ENCODE peak calls at places on chromosomes 4 and X, in six cellular contexts. G, J, S, N, O and Y are unnamed samples.

GRCh38 chr4:82352825-82353370 is 20.9 kb downstream of the HNRNPD start:
- DNase-seq in G (no peak), J (no peak), S (no peak), N (no peak), O (no peak), Y (no peak)

GRCh38 chrX:68424719-68425118 is 8.6 kb downstream of the OPHN1 start:
- DNase-seq in G (no peak), J (no peak), S (no peak), N (no peak), O (no peak), Y (no peak)

GRCh38 chrX:55057691-55058249 is 17.1 kb upstream of the PAGE2B start:
- DNase-seq in G (peak; percentile 22), J (peak; percentile 36), S (peak; percentile 6), N (no peak), O (peak; percentile 27), Y (no peak)

GRCh38 chr4:148312996-148313490 is 129.2 kb downstream of the NR3C2 start:
- DNase-seq in G (no peak), J (no peak), S (no peak), N (no peak), O (no peak), Y (no peak)

GRCh38 chr4:183620421-183620820 is 38.6 kb downstream of the RWDD4 start:
- DNase-seq in G (no peak), J (no peak), S (no peak), N (no peak), O (no peak), Y (no peak)

GRCh38 chr4:100935090-100935489 is 412.2 kb downstream of the PPP3CA start:
- DNase-seq in G (no peak), J (peak; percentile 20), S (peak; percentile 20), N (no peak), O (no peak), Y (no peak)

GRCh38 chr4:20337261-20337664 is 85.6 kb downstream of the SLIT2 start:
- DNase-seq in G (no peak), J (peak; percentile 72), S (no peak), N (no peak), O (no peak), Y (no peak)

GRCh38 chrX:7266261-7266660 is 118.3 kb upstream of the PUDP start:
- DNase-seq in G (no peak), J (peak; percentile 28), S (no peak), N (no peak), O (no peak), Y (no peak)

GRCh38 chrX:120301497-120301896 is 9.8 kb downstream of the TMEM255A start:
- DNase-seq in G (no peak), J (no peak), S (no peak), N (no peak), O (no peak), Y (no peak)
- TF ChIP-seq CTCF in G (no peak), J (no peak), S (no peak), N (no peak), O (no peak), Y (no peak)

GRCh38 chr4:108744307-108744706 is 18.5 kb downstream of the ETNPPL start:
- DNase-seq in G (no peak), J (peak; percentile 14), S (no peak), N (no peak), O (no peak), Y (no peak)

GRCh38 chr4:108751321-108751720 is 11.5 kb downstream of the ETNPPL start:
- DNase-seq in G (no peak), J (no peak), S (no peak), N (no peak), O (no peak), Y (no peak)

GRCh38 chr4:108754327-108754726 is 8.5 kb downstream of the ETNPPL start:
- DNase-seq in G (no peak), J (no peak), S (no peak), N (no peak), O (no peak), Y (no peak)

GRCh38 chr4:108749119-108749518 is 13.7 kb downstream of the ETNPPL start:
- DNase-seq in G (peak; percentile 4), J (no peak), S (no peak), N (no peak), O (no peak), Y (no peak)
- TF ChIP-seq CTCF in G (no peak), J (no peak), S (no peak), N (no peak), O (no peak), Y (peak; percentile 21)

GRCh38 chr4:138945401-138945800 is 70.2 kb upstream of the NOCT start:
- DNase-seq in G (no peak), J (no peak), S (no peak), N (no peak), O (no peak), Y (no peak)

GRCh38 chr4:138938371-138938699 is 77.2 kb upstream of the NOCT start:
- DNase-seq in G (no peak), J (peak; percentile 63), S (peak; percentile 30), N (no peak), O (peak; percentile 26), Y (no peak)

GRCh38 chr4:138939960-138940359 is 75.6 kb upstream of the NOCT start:
- DNase-seq in G (no peak), J (no peak), S (no peak), N (no peak), O (no peak), Y (no peak)

GRCh38 chr4:138943893-138944292 is 71.7 kb upstream of the NOCT start:
- DNase-seq in G (no peak), J (no peak), S (no peak), N (no peak), O (no peak), Y (no peak)

GRCh38 chr4:138941037-138941436 is 74.5 kb upstream of the NOCT start:
- DNase-seq in G (no peak), J (no peak), S (no peak), N (no peak), O (no peak), Y (no peak)
- TF ChIP-seq CTCF in G (no peak), J (no peak), S (no peak), N (no peak), O (no peak), Y (no peak)

GRCh38 chr4:102541708-102542107 is 40.5 kb downstream of the NFKB1 start:
- DNase-seq in G (no peak), J (no peak), S (no peak), N (no peak), O (no peak), Y (no peak)
- TF ChIP-seq CTCF in G (no peak), J (no peak), S (no peak), N (no peak), O (peak; percentile 26), Y (no peak)

GRCh38 chrX:8668797-8669196 is 63.1 kb downstream of the ANOS1 start:
- DNase-seq in G (peak; percentile 5), J (no peak), S (no peak), N (no peak), O (no peak), Y (no peak)

GRCh38 chrX:8673211-8673610 is 58.7 kb downstream of the ANOS1 start:
- DNase-seq in G (no peak), J (peak; percentile 8), S (no peak), N (no peak), O (no peak), Y (no peak)

GRCh38 chrX:8672176-8672575 is 59.8 kb downstream of the ANOS1 start:
- DNase-seq in G (no peak), J (no peak), S (no peak), N (no peak), O (no peak), Y (no peak)
- TF ChIP-seq CTCF in G (no peak), J (no peak), S (no peak), N (no peak), O (no peak), Y (peak; percentile 34)

GRCh38 chr4:142719854-142720541 is 126.1 kb downstream of the INPP4B start:
- DNase-seq in G (no peak), J (peak; percentile 40), S (peak; percentile 65), N (no peak), O (peak; percentile 15), Y (no peak)
- TF ChIP-seq CTCF in G (no peak), J (peak; percentile 50), S (peak; percentile 69), N (peak; percentile 69), O (no peak), Y (peak; percentile 58)

DNA sequence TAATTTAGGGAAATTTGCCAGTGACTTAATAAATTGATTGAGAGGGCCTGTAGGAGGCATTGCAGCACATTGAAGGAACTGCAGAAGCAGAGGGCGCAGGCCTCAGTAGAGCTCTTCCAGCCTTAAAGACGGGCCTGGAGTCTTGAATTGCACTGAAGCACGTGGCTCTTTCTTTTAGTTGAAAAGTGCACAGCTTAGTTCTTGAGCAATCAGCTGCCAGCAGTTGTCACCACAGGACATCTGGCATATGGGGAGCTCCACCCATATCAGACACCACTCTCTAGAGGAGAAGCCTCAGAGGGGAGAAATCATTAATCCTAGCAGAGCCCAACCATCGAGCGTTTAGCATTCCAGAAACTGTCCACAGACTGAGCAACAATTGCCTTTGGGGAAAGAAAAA is 16.0 kb upstream of the FGF16 start:
- DNase-seq in G (no peak), J (peak; percentile 70), S (no peak), N (no peak), O (no peak), Y (no peak)
- TF ChIP-seq CTCF in G (no peak), J (peak; percentile 0), S (no peak), N (no peak), O (no peak), Y (no peak)